ENCODE peak calls at places on chromosomes 1 and 21, in nine cellular contexts. X is GM23248, M is neural progenitor cell, S is PC-3, N is hepatocyte, J is HCT116, F is GM23338, Z is OCI-LY7, V is SK-N-SH. E is an unnamed sample.

GRCh38 chr1:172289448-172289847 is 131.0 kb upstream of the C1orf105 start:
- DNase-seq in S (no peak), V (no peak), M (no peak), Z (no peak), N (no peak), X (no peak), J (no peak), F (no peak), E (no peak)

GRCh38 chr21:15279484-15279883 is 214.7 kb upstream of the NRIP1 start:
- DNase-seq in X (no peak), V (no peak), J (no peak), M (no peak), Z (no peak), F (no peak), S (peak; percentile 45), N (no peak), E (no peak)

GRCh38 chr1:110281363-110282290 is 57.5 kb upstream of the RBM15 start:
- DNase-seq in J (no peak), M (no peak), Z (no peak), X (peak; percentile 42), V (peak; percentile 47), N (no peak), F (no peak), S (no peak), E (no peak)

GRCh38 chr1:184509105-184509504 is 122.3 kb downstream of the C1orf21 start:
- DNase-seq in M (no peak), Z (no peak), X (no peak), J (no peak), N (no peak), V (no peak), S (no peak), F (no peak), E (no peak)

GRCh38 chr1:1777950-1778826 is at the start of gene NADK:
- DNase-seq in S (peak; percentile 90), M (peak; percentile 88), N (peak; percentile 88), V (peak; percentile 98), X (peak; percentile 82), Z (peak; percentile 84), J (peak; percentile 16), F (peak; percentile 64), E (peak; percentile 78)

GRCh38 chr21:28523367-28523766 is 469.3 kb downstream of the LTN1 start:
- DNase-seq in J (no peak), Z (no peak), N (no peak), S (no peak), X (no peak), M (no peak), V (no peak), F (no peak), E (no peak)

GRCh38 chr1:12617901-12618660 is at the start of gene DHRS3:
- DNase-seq in V (peak; percentile 74), F (peak; percentile 91), M (peak; percentile 92), N (peak; percentile 91), J (peak; percentile 61), X (peak; percentile 82), S (peak; percentile 89), Z (no peak), E (peak; percentile 37)

GRCh38 chr1:247110627-247111258 is 6.6 kb upstream of the ZNF669 start:
- DNase-seq in M (peak; percentile 53), S (peak; percentile 56), X (peak; percentile 62), V (no peak), F (peak; percentile 58), Z (no peak), J (no peak), N (peak; percentile 40), E (no peak)

GRCh38 chr1:206768472-206769330 is 1.9 kb upstream of the IL19 start:
- DNase-seq in V (no peak), Z (no peak), X (no peak), F (no peak), N (no peak), M (no peak), S (no peak), J (no peak), E (no peak)

GRCh38 chr1:31633117-31633516 is 11.6 kb downstream of the PEF1 start:
- DNase-seq in F (peak; percentile 80), J (no peak), V (no peak), N (peak; percentile 27), S (peak; percentile 43), Z (peak; percentile 35), M (peak; percentile 39), X (peak; percentile 42), E (no peak)

GRCh38 chr21:45418301-45419071 is 13.5 kb downstream of the COL18A1 start:
- DNase-seq in N (peak; percentile 4), V (no peak), X (no peak), J (no peak), Z (no peak), M (no peak), F (no peak), S (no peak), E (no peak)

GRCh38 chr1:30551603-30552002 is 171.8 kb downstream of the MATN1 start:
- DNase-seq in S (no peak), M (no peak), F (no peak), N (no peak), Z (no peak), J (no peak), V (no peak), X (no peak), E (peak; percentile 2)

GRCh38 chr1:226203693-226204092 is 17.2 kb upstream of the ACBD3 start:
- DNase-seq in F (no peak), X (no peak), N (no peak), V (no peak), Z (peak; percentile 31), S (no peak), J (no peak), M (no peak), E (no peak)

GRCh38 chr1:110321846-110322245 is 17.3 kb upstream of the RBM15 start:
- DNase-seq in V (no peak), F (no peak), N (no peak), X (no peak), S (no peak), M (no peak), J (no peak), Z (no peak), E (no peak)

GRCh38 chr21:33789697-33790096 is 125.9 kb downstream of the ATP5PO start:
- DNase-seq in M (no peak), Z (no peak), N (no peak), J (no peak), F (no peak), X (no peak), S (no peak), V (no peak), E (no peak)

GRCh38 chr1:27601321-27601770 is 2.6 kb downstream of the AHDC1 start:
- DNase-seq in V (no peak), N (no peak), Z (no peak), F (no peak), S (no peak), J (no peak), X (peak; percentile 60), M (no peak), E (no peak)
- TF ChIP-seq EZH2phosphoT487 in V (no peak), N (no peak), Z (no peak), F (no peak), S (no peak), J (no peak), X (no peak), M (no peak), E (no peak)

GRCh38 chr1:15212216-15212988 is 34.6 kb upstream of the FHAD1 start:
- DNase-seq in Z (no peak), S (no peak), V (peak; percentile 46), F (no peak), M (peak; percentile 17), X (no peak), N (no peak), J (no peak), E (no peak)
- H3K4me2 ChIP-seq in Z (no peak overlapping the region), S (no peak overlapping the region), V (peak overlapping the region; percentile 10), F (no peak overlapping the region), M (peak overlapping the region; percentile 62), X (no peak overlapping the region), N (no peak overlapping the region), J (no peak overlapping the region), E (no peak overlapping the region)

GRCh38 chr1:40377512-40377911 is 4.0 kb downstream of the SMAP2 start:
- DNase-seq in M (no peak), X (no peak), J (no peak), F (no peak), S (no peak), V (no peak), N (no peak), Z (no peak), E (no peak)

GRCh38 chr1:40371707-40372258 is 1.7 kb upstream of the SMAP2 start:
- DNase-seq in V (no peak), S (no peak), N (no peak), X (no peak), M (no peak), Z (no peak), F (no peak), J (no peak), E (no peak)

GRCh38 chr1:40372658-40373322 is 737 bp upstream of the SMAP2 start:
- DNase-seq in X (no peak), M (no peak), J (no peak), S (no peak), F (no peak), Z (no peak), V (no peak), N (no peak), E (no peak)

DNA sequence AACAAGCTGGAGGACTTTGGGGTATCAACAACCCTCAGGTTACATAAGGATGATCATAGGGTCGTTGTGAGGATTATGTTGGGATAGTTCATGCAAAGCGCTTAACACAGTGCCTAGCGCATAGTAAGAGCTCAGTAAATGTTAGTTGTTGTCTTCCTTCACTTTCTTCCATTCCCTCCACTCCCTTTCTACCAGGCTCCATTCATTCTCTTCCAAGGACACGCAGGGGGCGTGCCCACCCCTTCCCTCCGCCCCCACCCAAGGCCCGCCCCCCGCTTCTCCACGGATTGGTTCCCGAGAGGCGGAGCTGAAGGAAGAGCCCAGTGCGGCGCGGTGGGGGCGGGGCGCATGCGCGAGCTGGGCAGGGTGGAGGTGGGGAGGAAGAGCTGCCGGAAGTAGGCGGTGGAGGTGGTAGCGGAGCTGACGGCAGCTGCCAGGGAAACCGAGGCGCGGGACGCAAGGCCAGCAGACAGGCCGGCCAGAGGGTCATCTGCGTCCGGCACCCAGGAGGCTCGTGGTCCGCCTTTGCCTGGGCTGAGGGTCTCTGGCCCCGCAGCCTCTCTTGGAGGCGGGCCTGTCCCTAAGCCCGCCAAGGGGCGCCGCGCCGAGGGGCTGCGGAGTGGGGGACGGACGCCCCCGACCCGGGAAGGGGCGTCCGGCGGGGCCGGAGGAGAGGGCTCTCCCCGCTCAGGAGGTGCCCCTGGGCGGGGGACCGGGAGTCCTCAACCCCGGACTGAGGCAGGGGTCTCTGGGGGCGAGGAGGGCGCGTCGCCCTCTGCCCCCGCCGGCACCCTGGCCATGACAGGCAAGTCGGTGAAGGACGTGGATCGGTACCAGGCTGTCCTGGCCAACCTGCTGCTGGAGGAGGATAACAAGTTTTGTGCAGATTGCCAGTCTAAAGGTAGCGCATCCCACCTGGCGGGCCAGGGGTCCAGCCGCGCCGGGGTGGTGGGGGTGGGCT is at the start of gene SMAP2:
- DNase-seq in V (peak; percentile 99), J (peak; percentile 89), N (peak; percentile 99), Z (peak; percentile 96), M (peak; percentile 98), F (peak; percentile 98), X (peak; percentile 98), S (peak; percentile 96), E (peak; percentile 95)
- TF ChIP-seq EZH2phosphoT487 in V (no peak), J (no peak), N (no peak), Z (no peak), M (peak; percentile 31), F (no peak), X (no peak), S (no peak), E (no peak)

DNA sequence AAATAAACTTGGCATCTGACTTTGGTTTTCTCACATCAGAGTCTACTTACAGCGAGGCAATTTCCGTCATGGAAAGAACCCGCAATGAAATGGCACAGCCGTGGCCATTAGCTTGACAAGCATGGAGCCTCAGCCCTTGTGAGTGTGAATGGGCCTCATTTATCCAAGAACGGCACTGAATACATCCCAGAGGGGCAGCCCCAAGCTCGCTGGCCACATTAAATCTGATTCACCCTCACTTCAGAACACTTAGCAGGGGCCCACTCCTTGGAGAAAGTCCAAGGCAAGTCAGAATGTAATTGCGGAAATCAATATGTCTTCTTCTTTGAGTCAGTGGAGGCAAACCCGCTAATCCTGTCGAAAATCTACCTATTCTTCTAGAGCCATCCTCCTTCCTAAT is 64.8 kb downstream of the ERG start:
- DNase-seq in N (no peak), M (no peak), S (no peak), J (no peak), X (no peak), V (no peak), Z (no peak), F (no peak), E (no peak)
- H3K4me2 ChIP-seq in N (no peak overlapping the region), M (no peak overlapping the region), S (no peak overlapping the region), J (no peak overlapping the region), X (no peak overlapping the region), V (no peak overlapping the region), Z (no peak overlapping the region), F (no peak overlapping the region), E (no peak overlapping the region)